ENCODE peak calls at places on chromosomes 7 and 10, in nine cellular contexts. One of them, this sample, is unnamed.

GRCh38 chr7:98115746-98116525 is 9.3 kb downstream of the LMTK2 start:
- DNase-seq in fibroblast of lung: no peak
- DNase-seq in activated CD4-positive, alpha-beta T cell treated with anti-CD3 and anti-CD28 coated beads, Interleukin-2, amount 10 ng/mL, durations not matched to agents 7 days and 5 days: no peak
- DNase-seq in Calu3: no peak
- DNase-seq in NCI-H1930: no peak
- DNase-seq in NCI-H774: no peak
- DNase-seq in stimulated activated CD4-positive, alpha-beta T cell treated with anti-CD3 and anti-CD28 coated beads, Interleukin-15, amount 100 ng/mL, for 1 hour: no peak
- DNase-seq in osteocyte: no peak
- DNase-seq in activated naive CD4-positive, alpha-beta T cell treated with anti-CD3 and anti-CD28 coated beads for 36 hours: no peak
- DNase-seq in this sample: no peak

GRCh38 chr10:27819781-27820531 is 74.3 kb upstream of the MKX start:
- DNase-seq in fibroblast of lung: peak
- DNase-seq in activated CD4-positive, alpha-beta T cell treated with anti-CD3 and anti-CD28 coated beads, Interleukin-2, amount 10 ng/mL, durations not matched to agents 7 days and 5 days: no peak
- DNase-seq in Calu3: peak
- DNase-seq in NCI-H1930: no peak
- DNase-seq in NCI-H774: no peak
- DNase-seq in stimulated activated CD4-positive, alpha-beta T cell treated with anti-CD3 and anti-CD28 coated beads, Interleukin-15, amount 100 ng/mL, for 1 hour: no peak
- DNase-seq in osteocyte: no peak
- DNase-seq in activated naive CD4-positive, alpha-beta T cell treated with anti-CD3 and anti-CD28 coated beads for 36 hours: no peak
- DNase-seq in this sample: peak

GRCh38 chr7:94763268-94763667 is 107.3 kb upstream of the SGCE start:
- DNase-seq in fibroblast of lung: peak
- DNase-seq in activated CD4-positive, alpha-beta T cell treated with anti-CD3 and anti-CD28 coated beads, Interleukin-2, amount 10 ng/mL, durations not matched to agents 7 days and 5 days: no peak
- DNase-seq in Calu3: no peak
- DNase-seq in NCI-H1930: no peak
- DNase-seq in NCI-H774: no peak
- DNase-seq in stimulated activated CD4-positive, alpha-beta T cell treated with anti-CD3 and anti-CD28 coated beads, Interleukin-15, amount 100 ng/mL, for 1 hour: no peak
- DNase-seq in osteocyte: no peak
- DNase-seq in activated naive CD4-positive, alpha-beta T cell treated with anti-CD3 and anti-CD28 coated beads for 36 hours: no peak
- DNase-seq in this sample: no peak

GRCh38 chr10:75347211-75347610 is 54.4 kb downstream of the ZNF503 start:
- DNase-seq in fibroblast of lung: no peak
- DNase-seq in activated CD4-positive, alpha-beta T cell treated with anti-CD3 and anti-CD28 coated beads, Interleukin-2, amount 10 ng/mL, durations not matched to agents 7 days and 5 days: no peak
- DNase-seq in Calu3: no peak
- DNase-seq in NCI-H1930: no peak
- DNase-seq in NCI-H774: no peak
- DNase-seq in stimulated activated CD4-positive, alpha-beta T cell treated with anti-CD3 and anti-CD28 coated beads, Interleukin-15, amount 100 ng/mL, for 1 hour: no peak
- DNase-seq in osteocyte: peak
- DNase-seq in activated naive CD4-positive, alpha-beta T cell treated with anti-CD3 and anti-CD28 coated beads for 36 hours: no peak
- DNase-seq in this sample: no peak

GRCh38 chr10:50381637-50382036 is 130.3 kb upstream of the ASAH2 start:
- DNase-seq in fibroblast of lung: no peak
- DNase-seq in activated CD4-positive, alpha-beta T cell treated with anti-CD3 and anti-CD28 coated beads, Interleukin-2, amount 10 ng/mL, durations not matched to agents 7 days and 5 days: no peak
- DNase-seq in Calu3: no peak
- DNase-seq in NCI-H1930: no peak
- DNase-seq in NCI-H774: no peak
- DNase-seq in stimulated activated CD4-positive, alpha-beta T cell treated with anti-CD3 and anti-CD28 coated beads, Interleukin-15, amount 100 ng/mL, for 1 hour: no peak
- DNase-seq in osteocyte: no peak
- DNase-seq in activated naive CD4-positive, alpha-beta T cell treated with anti-CD3 and anti-CD28 coated beads for 36 hours: no peak
- DNase-seq in this sample: no peak

GRCh38 chr10:63758080-63758479 is 236.9 kb downstream of the REEP3 start:
- DNase-seq in fibroblast of lung: peak
- DNase-seq in activated CD4-positive, alpha-beta T cell treated with anti-CD3 and anti-CD28 coated beads, Interleukin-2, amount 10 ng/mL, durations not matched to agents 7 days and 5 days: no peak
- DNase-seq in Calu3: no peak
- DNase-seq in NCI-H1930: no peak
- DNase-seq in NCI-H774: no peak
- DNase-seq in stimulated activated CD4-positive, alpha-beta T cell treated with anti-CD3 and anti-CD28 coated beads, Interleukin-15, amount 100 ng/mL, for 1 hour: no peak
- DNase-seq in osteocyte: no peak
- DNase-seq in activated naive CD4-positive, alpha-beta T cell treated with anti-CD3 and anti-CD28 coated beads for 36 hours: no peak
- DNase-seq in this sample: no peak

GRCh38 chr7:90580051-90580450 is 16.1 kb upstream of the CDK14 start:
- DNase-seq in fibroblast of lung: no peak
- DNase-seq in activated CD4-positive, alpha-beta T cell treated with anti-CD3 and anti-CD28 coated beads, Interleukin-2, amount 10 ng/mL, durations not matched to agents 7 days and 5 days: no peak
- DNase-seq in Calu3: peak
- DNase-seq in NCI-H1930: no peak
- DNase-seq in NCI-H774: no peak
- DNase-seq in stimulated activated CD4-positive, alpha-beta T cell treated with anti-CD3 and anti-CD28 coated beads, Interleukin-15, amount 100 ng/mL, for 1 hour: no peak
- DNase-seq in osteocyte: no peak
- DNase-seq in activated naive CD4-positive, alpha-beta T cell treated with anti-CD3 and anti-CD28 coated beads for 36 hours: no peak
- DNase-seq in this sample: no peak

GRCh38 chr10:131032329-131033165 is 279.0 kb downstream of the TCERG1L start:
- DNase-seq in fibroblast of lung: no peak
- DNase-seq in activated CD4-positive, alpha-beta T cell treated with anti-CD3 and anti-CD28 coated beads, Interleukin-2, amount 10 ng/mL, durations not matched to agents 7 days and 5 days: no peak
- DNase-seq in Calu3: no peak
- DNase-seq in NCI-H1930: no peak
- DNase-seq in NCI-H774: no peak
- DNase-seq in stimulated activated CD4-positive, alpha-beta T cell treated with anti-CD3 and anti-CD28 coated beads, Interleukin-15, amount 100 ng/mL, for 1 hour: no peak
- DNase-seq in osteocyte: no peak
- DNase-seq in activated naive CD4-positive, alpha-beta T cell treated with anti-CD3 and anti-CD28 coated beads for 36 hours: no peak
- DNase-seq in this sample: no peak

GRCh38 chr7:137875746-137876145 is 29.0 kb upstream of the DGKI start:
- DNase-seq in fibroblast of lung: no peak
- DNase-seq in activated CD4-positive, alpha-beta T cell treated with anti-CD3 and anti-CD28 coated beads, Interleukin-2, amount 10 ng/mL, durations not matched to agents 7 days and 5 days: no peak
- DNase-seq in Calu3: no peak
- DNase-seq in NCI-H1930: no peak
- DNase-seq in NCI-H774: no peak
- DNase-seq in stimulated activated CD4-positive, alpha-beta T cell treated with anti-CD3 and anti-CD28 coated beads, Interleukin-15, amount 100 ng/mL, for 1 hour: no peak
- DNase-seq in osteocyte: no peak
- DNase-seq in activated naive CD4-positive, alpha-beta T cell treated with anti-CD3 and anti-CD28 coated beads for 36 hours: no peak
- DNase-seq in this sample: no peak

GRCh38 chr7:155373359-155374273 is 75.9 kb downstream of the INSIG1 start:
- DNase-seq in fibroblast of lung: peak
- DNase-seq in activated CD4-positive, alpha-beta T cell treated with anti-CD3 and anti-CD28 coated beads, Interleukin-2, amount 10 ng/mL, durations not matched to agents 7 days and 5 days: no peak
- DNase-seq in Calu3: no peak
- DNase-seq in NCI-H1930: no peak
- DNase-seq in NCI-H774: no peak
- DNase-seq in stimulated activated CD4-positive, alpha-beta T cell treated with anti-CD3 and anti-CD28 coated beads, Interleukin-15, amount 100 ng/mL, for 1 hour: no peak
- DNase-seq in osteocyte: no peak
- DNase-seq in activated naive CD4-positive, alpha-beta T cell treated with anti-CD3 and anti-CD28 coated beads for 36 hours: no peak
- DNase-seq in this sample: no peak

GRCh38 chr7:66377714-66378113 is 172.6 kb downstream of the TPST1 start:
- DNase-seq in fibroblast of lung: no peak
- DNase-seq in activated CD4-positive, alpha-beta T cell treated with anti-CD3 and anti-CD28 coated beads, Interleukin-2, amount 10 ng/mL, durations not matched to agents 7 days and 5 days: no peak
- DNase-seq in Calu3: no peak
- DNase-seq in NCI-H1930: no peak
- DNase-seq in NCI-H774: no peak
- DNase-seq in stimulated activated CD4-positive, alpha-beta T cell treated with anti-CD3 and anti-CD28 coated beads, Interleukin-15, amount 100 ng/mL, for 1 hour: no peak
- DNase-seq in osteocyte: no peak
- DNase-seq in activated naive CD4-positive, alpha-beta T cell treated with anti-CD3 and anti-CD28 coated beads for 36 hours: no peak
- DNase-seq in this sample: no peak

GRCh38 chr10:11018426-11018818 is 750 bp downstream of the CELF2 start:
- DNase-seq in fibroblast of lung: no peak
- DNase-seq in activated CD4-positive, alpha-beta T cell treated with anti-CD3 and anti-CD28 coated beads, Interleukin-2, amount 10 ng/mL, durations not matched to agents 7 days and 5 days: peak
- DNase-seq in Calu3: no peak
- DNase-seq in NCI-H1930: no peak
- DNase-seq in NCI-H774: no peak
- DNase-seq in stimulated activated CD4-positive, alpha-beta T cell treated with anti-CD3 and anti-CD28 coated beads, Interleukin-15, amount 100 ng/mL, for 1 hour: no peak
- DNase-seq in osteocyte: no peak
- DNase-seq in activated naive CD4-positive, alpha-beta T cell treated with anti-CD3 and anti-CD28 coated beads for 36 hours: peak
- DNase-seq in this sample: no peak

GRCh38 chr10:24723386-24723787 is 300 bp downstream of the ARHGAP21 start:
- DNase-seq in fibroblast of lung: no peak
- DNase-seq in activated CD4-positive, alpha-beta T cell treated with anti-CD3 and anti-CD28 coated beads, Interleukin-2, amount 10 ng/mL, durations not matched to agents 7 days and 5 days: peak
- DNase-seq in Calu3: peak
- DNase-seq in NCI-H1930: no peak
- DNase-seq in NCI-H774: no peak
- DNase-seq in stimulated activated CD4-positive, alpha-beta T cell treated with anti-CD3 and anti-CD28 coated beads, Interleukin-15, amount 100 ng/mL, for 1 hour: no peak
- DNase-seq in osteocyte: no peak
- DNase-seq in activated naive CD4-positive, alpha-beta T cell treated with anti-CD3 and anti-CD28 coated beads for 36 hours: peak
- DNase-seq in this sample: peak

GRCh38 chr7:20388064-20388463 is 57.4 kb downstream of the ITGB8 start:
- DNase-seq in fibroblast of lung: no peak
- DNase-seq in activated CD4-positive, alpha-beta T cell treated with anti-CD3 and anti-CD28 coated beads, Interleukin-2, amount 10 ng/mL, durations not matched to agents 7 days and 5 days: no peak
- DNase-seq in Calu3: no peak
- DNase-seq in NCI-H1930: no peak
- DNase-seq in NCI-H774: no peak
- DNase-seq in stimulated activated CD4-positive, alpha-beta T cell treated with anti-CD3 and anti-CD28 coated beads, Interleukin-15, amount 100 ng/mL, for 1 hour: no peak
- DNase-seq in osteocyte: no peak
- DNase-seq in activated naive CD4-positive, alpha-beta T cell treated with anti-CD3 and anti-CD28 coated beads for 36 hours: no peak
- DNase-seq in this sample: peak

GRCh38 chr7:55265836-55266235 is 99.3 kb upstream of the LANCL2 start:
- DNase-seq in fibroblast of lung: no peak
- DNase-seq in activated CD4-positive, alpha-beta T cell treated with anti-CD3 and anti-CD28 coated beads, Interleukin-2, amount 10 ng/mL, durations not matched to agents 7 days and 5 days: no peak
- DNase-seq in Calu3: no peak
- DNase-seq in NCI-H1930: no peak
- DNase-seq in NCI-H774: no peak
- DNase-seq in stimulated activated CD4-positive, alpha-beta T cell treated with anti-CD3 and anti-CD28 coated beads, Interleukin-15, amount 100 ng/mL, for 1 hour: no peak
- DNase-seq in osteocyte: no peak
- DNase-seq in activated naive CD4-positive, alpha-beta T cell treated with anti-CD3 and anti-CD28 coated beads for 36 hours: no peak
- DNase-seq in this sample: no peak

GRCh38 chr7:99098824-99099498 is 44.9 kb downstream of the SMURF1 start:
- DNase-seq in fibroblast of lung: peak
- DNase-seq in activated CD4-positive, alpha-beta T cell treated with anti-CD3 and anti-CD28 coated beads, Interleukin-2, amount 10 ng/mL, durations not matched to agents 7 days and 5 days: no peak
- DNase-seq in Calu3: peak
- DNase-seq in NCI-H1930: no peak
- DNase-seq in NCI-H774: no peak
- DNase-seq in stimulated activated CD4-positive, alpha-beta T cell treated with anti-CD3 and anti-CD28 coated beads, Interleukin-15, amount 100 ng/mL, for 1 hour: no peak
- DNase-seq in osteocyte: no peak
- DNase-seq in activated naive CD4-positive, alpha-beta T cell treated with anti-CD3 and anti-CD28 coated beads for 36 hours: no peak
- DNase-seq in this sample: no peak

GRCh38 chr7:134886353-134887057 is 99.8 kb upstream of the AGBL3 start:
- DNase-seq in fibroblast of lung: peak
- DNase-seq in activated CD4-positive, alpha-beta T cell treated with anti-CD3 and anti-CD28 coated beads, Interleukin-2, amount 10 ng/mL, durations not matched to agents 7 days and 5 days: no peak
- DNase-seq in Calu3: no peak
- DNase-seq in NCI-H1930: no peak
- DNase-seq in NCI-H774: no peak
- DNase-seq in stimulated activated CD4-positive, alpha-beta T cell treated with anti-CD3 and anti-CD28 coated beads, Interleukin-15, amount 100 ng/mL, for 1 hour: no peak
- DNase-seq in osteocyte: no peak
- DNase-seq in activated naive CD4-positive, alpha-beta T cell treated with anti-CD3 and anti-CD28 coated beads for 36 hours: no peak
- DNase-seq in this sample: peak

GRCh38 chr10:69237528-69238159 is 17.5 kb downstream of the HKDC1 start:
- DNase-seq in fibroblast of lung: peak
- DNase-seq in activated CD4-positive, alpha-beta T cell treated with anti-CD3 and anti-CD28 coated beads, Interleukin-2, amount 10 ng/mL, durations not matched to agents 7 days and 5 days: peak
- DNase-seq in Calu3: peak
- DNase-seq in NCI-H1930: peak
- DNase-seq in NCI-H774: peak
- DNase-seq in stimulated activated CD4-positive, alpha-beta T cell treated with anti-CD3 and anti-CD28 coated beads, Interleukin-15, amount 100 ng/mL, for 1 hour: peak
- DNase-seq in osteocyte: peak
- DNase-seq in activated naive CD4-positive, alpha-beta T cell treated with anti-CD3 and anti-CD28 coated beads for 36 hours: peak
- DNase-seq in this sample: peak

GRCh38 chr7:138585283-138585993 is 115.7 kb downstream of the SVOPL start:
- DNase-seq in fibroblast of lung: no peak
- DNase-seq in activated CD4-positive, alpha-beta T cell treated with anti-CD3 and anti-CD28 coated beads, Interleukin-2, amount 10 ng/mL, durations not matched to agents 7 days and 5 days: no peak
- DNase-seq in Calu3: no peak
- DNase-seq in NCI-H1930: no peak
- DNase-seq in NCI-H774: no peak
- DNase-seq in stimulated activated CD4-positive, alpha-beta T cell treated with anti-CD3 and anti-CD28 coated beads, Interleukin-15, amount 100 ng/mL, for 1 hour: no peak
- DNase-seq in osteocyte: no peak
- DNase-seq in activated naive CD4-positive, alpha-beta T cell treated with anti-CD3 and anti-CD28 coated beads for 36 hours: no peak
- DNase-seq in this sample: no peak

GRCh38 chr10:120761951-120762350 is 89.2 kb upstream of the WDR11 start:
- DNase-seq in fibroblast of lung: no peak
- DNase-seq in activated CD4-positive, alpha-beta T cell treated with anti-CD3 and anti-CD28 coated beads, Interleukin-2, amount 10 ng/mL, durations not matched to agents 7 days and 5 days: no peak
- DNase-seq in Calu3: no peak
- DNase-seq in NCI-H1930: no peak
- DNase-seq in NCI-H774: no peak
- DNase-seq in stimulated activated CD4-positive, alpha-beta T cell treated with anti-CD3 and anti-CD28 coated beads, Interleukin-15, amount 100 ng/mL, for 1 hour: no peak
- DNase-seq in osteocyte: no peak
- DNase-seq in activated naive CD4-positive, alpha-beta T cell treated with anti-CD3 and anti-CD28 coated beads for 36 hours: no peak
- DNase-seq in this sample: no peak

GRCh38 chr10:1938317-1938716 is 201.0 kb upstream of the ADARB2 start:
- DNase-seq in fibroblast of lung: no peak
- DNase-seq in activated CD4-positive, alpha-beta T cell treated with anti-CD3 and anti-CD28 coated beads, Interleukin-2, amount 10 ng/mL, durations not matched to agents 7 days and 5 days: peak
- DNase-seq in Calu3: no peak
- DNase-seq in NCI-H1930: no peak
- DNase-seq in NCI-H774: no peak
- DNase-seq in stimulated activated CD4-positive, alpha-beta T cell treated with anti-CD3 and anti-CD28 coated beads, Interleukin-15, amount 100 ng/mL, for 1 hour: peak
- DNase-seq in osteocyte: no peak
- DNase-seq in activated naive CD4-positive, alpha-beta T cell treated with anti-CD3 and anti-CD28 coated beads for 36 hours: peak
- DNase-seq in this sample: no peak

GRCh38 chr10:16867556-16867955 is 50.3 kb upstream of the RSU1 start:
- DNase-seq in fibroblast of lung: peak
- DNase-seq in activated CD4-positive, alpha-beta T cell treated with anti-CD3 and anti-CD28 coated beads, Interleukin-2, amount 10 ng/mL, durations not matched to agents 7 days and 5 days: no peak
- DNase-seq in Calu3: no peak
- DNase-seq in NCI-H1930: no peak
- DNase-seq in NCI-H774: no peak
- DNase-seq in stimulated activated CD4-positive, alpha-beta T cell treated with anti-CD3 and anti-CD28 coated beads, Interleukin-15, amount 100 ng/mL, for 1 hour: no peak
- DNase-seq in osteocyte: no peak
- DNase-seq in activated naive CD4-positive, alpha-beta T cell treated with anti-CD3 and anti-CD28 coated beads for 36 hours: no peak
- DNase-seq in this sample: no peak

GRCh38 chr10:131790021-131790420 is 110.8 kb upstream of the PPP2R2D start:
- DNase-seq in fibroblast of lung: no peak
- DNase-seq in activated CD4-positive, alpha-beta T cell treated with anti-CD3 and anti-CD28 coated beads, Interleukin-2, amount 10 ng/mL, durations not matched to agents 7 days and 5 days: no peak
- DNase-seq in Calu3: no peak
- DNase-seq in NCI-H1930: no peak
- DNase-seq in NCI-H774: no peak
- DNase-seq in stimulated activated CD4-positive, alpha-beta T cell treated with anti-CD3 and anti-CD28 coated beads, Interleukin-15, amount 100 ng/mL, for 1 hour: no peak
- DNase-seq in osteocyte: peak
- DNase-seq in activated naive CD4-positive, alpha-beta T cell treated with anti-CD3 and anti-CD28 coated beads for 36 hours: peak
- DNase-seq in this sample: no peak

GRCh38 chr10:75788394-75789205 is 357.2 kb downstream of the LRMDA start:
- DNase-seq in fibroblast of lung: peak
- DNase-seq in activated CD4-positive, alpha-beta T cell treated with anti-CD3 and anti-CD28 coated beads, Interleukin-2, amount 10 ng/mL, durations not matched to agents 7 days and 5 days: no peak
- DNase-seq in Calu3: no peak
- DNase-seq in NCI-H1930: no peak
- DNase-seq in NCI-H774: no peak
- DNase-seq in stimulated activated CD4-positive, alpha-beta T cell treated with anti-CD3 and anti-CD28 coated beads, Interleukin-15, amount 100 ng/mL, for 1 hour: no peak
- DNase-seq in osteocyte: no peak
- DNase-seq in activated naive CD4-positive, alpha-beta T cell treated with anti-CD3 and anti-CD28 coated beads for 36 hours: no peak
- DNase-seq in this sample: peak

GRCh38 chr7:86339051-86339450 is 304.7 kb upstream of the GRM3 start:
- DNase-seq in fibroblast of lung: no peak
- DNase-seq in activated CD4-positive, alpha-beta T cell treated with anti-CD3 and anti-CD28 coated beads, Interleukin-2, amount 10 ng/mL, durations not matched to agents 7 days and 5 days: no peak
- DNase-seq in Calu3: no peak
- DNase-seq in NCI-H1930: no peak
- DNase-seq in NCI-H774: no peak
- DNase-seq in stimulated activated CD4-positive, alpha-beta T cell treated with anti-CD3 and anti-CD28 coated beads, Interleukin-15, amount 100 ng/mL, for 1 hour: no peak
- DNase-seq in osteocyte: no peak
- DNase-seq in activated naive CD4-positive, alpha-beta T cell treated with anti-CD3 and anti-CD28 coated beads for 36 hours: no peak
- DNase-seq in this sample: no peak

GRCh38 chr7:5217851-5218331 is 27.9 kb downstream of the WIPI2 start:
- DNase-seq in fibroblast of lung: no peak
- DNase-seq in activated CD4-positive, alpha-beta T cell treated with anti-CD3 and anti-CD28 coated beads, Interleukin-2, amount 10 ng/mL, durations not matched to agents 7 days and 5 days: no peak
- DNase-seq in Calu3: no peak
- DNase-seq in NCI-H1930: no peak
- DNase-seq in NCI-H774: no peak
- DNase-seq in stimulated activated CD4-positive, alpha-beta T cell treated with anti-CD3 and anti-CD28 coated beads, Interleukin-15, amount 100 ng/mL, for 1 hour: no peak
- DNase-seq in osteocyte: no peak
- DNase-seq in activated naive CD4-positive, alpha-beta T cell treated with anti-CD3 and anti-CD28 coated beads for 36 hours: no peak
- DNase-seq in this sample: no peak

GRCh38 chr7:111006691-111007090 is 84.2 kb upstream of the LRRN3 start:
- DNase-seq in fibroblast of lung: no peak
- DNase-seq in activated CD4-positive, alpha-beta T cell treated with anti-CD3 and anti-CD28 coated beads, Interleukin-2, amount 10 ng/mL, durations not matched to agents 7 days and 5 days: no peak
- DNase-seq in Calu3: no peak
- DNase-seq in NCI-H1930: no peak
- DNase-seq in NCI-H774: no peak
- DNase-seq in stimulated activated CD4-positive, alpha-beta T cell treated with anti-CD3 and anti-CD28 coated beads, Interleukin-15, amount 100 ng/mL, for 1 hour: no peak
- DNase-seq in osteocyte: no peak
- DNase-seq in activated naive CD4-positive, alpha-beta T cell treated with anti-CD3 and anti-CD28 coated beads for 36 hours: no peak
- DNase-seq in this sample: no peak

GRCh38 chr7:106284516-106285050 is at the start of gene NAMPT:
- DNase-seq in fibroblast of lung: no peak
- DNase-seq in activated CD4-positive, alpha-beta T cell treated with anti-CD3 and anti-CD28 coated beads, Interleukin-2, amount 10 ng/mL, durations not matched to agents 7 days and 5 days: no peak
- DNase-seq in Calu3: peak
- DNase-seq in NCI-H1930: peak
- DNase-seq in NCI-H774: peak
- DNase-seq in stimulated activated CD4-positive, alpha-beta T cell treated with anti-CD3 and anti-CD28 coated beads, Interleukin-15, amount 100 ng/mL, for 1 hour: peak
- DNase-seq in osteocyte: peak
- DNase-seq in activated naive CD4-positive, alpha-beta T cell treated with anti-CD3 and anti-CD28 coated beads for 36 hours: no peak
- DNase-seq in this sample: peak